ENCODE peak calls at places on chromosomes 16 and 17, in seven cellular contexts. Y is fibroblast of the conjunctiva; O is T follicular helper cell; L is IMR-90; G is activated CD8-positive, alpha-beta T cell treated with anti-CD3 and anti-CD28 coated beads, Interleukin-2, amount 10 ng/mL, durations not matched to agents 7 days and 5 days; C is EH; W is mucosa of gallbladder. S is an unnamed sample.

GRCh38 chr16:13708361-13708760 is 211.6 kb upstream of the ERCC4 start:
- DNase-seq in Y (no peak), O (no peak), L (no peak), G (no peak), C (no peak), W (no peak), S (no peak)

GRCh38 chr17:81035389-81036127 is 607 bp downstream of the BAIAP2 start:
- DNase-seq in Y (no peak), O (no peak), L (no peak), G (no peak), C (peak; percentile 39), W (no peak), S (no peak)

GRCh38 chr16:81551141-81551808 is 106.7 kb downstream of the CMIP start:
- DNase-seq in Y (no peak), O (no peak), L (peak; percentile 70), G (no peak), C (peak; percentile 83), W (no peak), S (no peak)

GRCh38 chr17:37746617-37747016 is 1.8 kb upstream of the HNF1B start:
- DNase-seq in Y (no peak), O (no peak), L (no peak), G (no peak), C (no peak), W (no peak), S (no peak)

GRCh38 chr17:39872700-39873099 is 4.7 kb downstream of the ZPBP2 start:
- DNase-seq in Y (peak; percentile 10), O (no peak), L (peak; percentile 31), G (no peak), C (peak; percentile 48), W (no peak), S (no peak)

GRCh38 chr16:73753931-73754330 is 542.7 kb upstream of the PSMD7 start:
- DNase-seq in Y (peak; percentile 29), O (no peak), L (no peak), G (no peak), C (no peak), W (no peak), S (no peak)

GRCh38 chr16:28572659-28573510 is 19.2 kb downstream of the SGF29 start:
- DNase-seq in Y (no peak), O (no peak), L (peak; percentile 14), G (no peak), C (peak; percentile 13), W (no peak), S (no peak)

GRCh38 chr17:47945080-47945479 is 3.7 kb downstream of the PNPO start:
- DNase-seq in Y (no peak), O (no peak), L (no peak), G (peak; percentile 60), C (no peak), W (no peak), S (no peak)

GRCh38 chr17:36847293-36847645 is 90.0 kb upstream of the LHX1 start:
- DNase-seq in Y (no peak), O (no peak), L (no peak), G (no peak), C (no peak), W (no peak), S (no peak)

GRCh38 chr16:2477327-2477726 is 2.4 kb downstream of the TBC1D24 start:
- DNase-seq in Y (no peak), O (no peak), L (no peak), G (no peak), C (no peak), W (no peak), S (no peak)

GRCh38 chr16:54398986-54399385 is 112.4 kb upstream of the IRX3 start:
- DNase-seq in Y (no peak), O (no peak), L (no peak), G (no peak), C (peak; percentile 49), W (no peak), S (no peak)

GRCh38 chr17:28878981-28879380 is 18.6 kb downstream of the FLOT2 start:
- DNase-seq in Y (peak; percentile 26), O (no peak), L (peak; percentile 32), G (no peak), C (peak; percentile 59), W (no peak), S (no peak)

GRCh38 chr17:65102788-65103187 is 34.4 kb upstream of the RGS9 start:
- DNase-seq in Y (no peak), O (no peak), L (no peak), G (no peak), C (peak; percentile 37), W (no peak), S (no peak)

GRCh38 chr16:22623351-22623781 is 112.7 kb downstream of the NPIPB5 start:
- DNase-seq in Y (no peak), O (no peak), L (no peak), G (no peak), C (peak; percentile 66), W (no peak), S (no peak)

GRCh38 chr17:57247913-57248312 is 8.4 kb upstream of the MSI2 start:
- DNase-seq in Y (no peak), O (no peak), L (no peak), G (no peak), C (no peak), W (no peak), S (no peak)

GRCh38 chr17:77316191-77316641 is 175.4 kb downstream of the SEC14L1 start:
- DNase-seq in Y (no peak), O (no peak), L (peak; percentile 77), G (no peak), C (peak; percentile 53), W (no peak), S (no peak)